ENCODE peak calls at places on chromosomes 1 and 21, in five cellular contexts. E is HepG2, G is K562, N is SK-N-SH, K is GM12878. X is an unnamed sample.

GRCh38 chr1:15418811-15419515 is 9.3 kb downstream of the EFHD2 start:
- DNase-seq in N (no peak), K (no peak), G (no peak), E (no peak), X (no peak)

GRCh38 chr1:29264773-29265389 is 28.6 kb downstream of the PTPRU start:
- DNase-seq in K (no peak), G (no peak), N (no peak), E (no peak), X (no peak)

GRCh38 chr1:44000266-44000665 is 8.9 kb downstream of the CCDC24 start:
- DNase-seq in K (no peak), N (no peak), E (no peak), G (no peak), X (no peak)

GRCh38 chr21:45336870-45337269 is 49.2 kb upstream of the POFUT2 start:
- DNase-seq in K (no peak), E (no peak), N (no peak), G (no peak), X (no peak)

GRCh38 chr1:107254306-107254705 is 113.5 kb downstream of the NTNG1 start:
- DNase-seq in K (no peak), G (no peak), N (no peak), E (no peak), X (no peak)

GRCh38 chr1:239947789-239948188 is 143.9 kb upstream of the FMN2 start:
- DNase-seq in N (no peak), G (no peak), E (no peak), K (no peak), X (no peak)

GRCh38 chr1:87612966-87613365 is 284.3 kb downstream of the LMO4 start:
- DNase-seq in E (no peak), K (no peak), N (no peak), G (no peak), X (no peak)

GRCh38 chr1:211830055-211830329 is 571 bp downstream of the LPGAT1 start:
- DNase-seq in K (no peak), G (no peak), E (no peak), N (no peak), X (no peak)

GRCh38 chr1:21205416-21205815 is 28.7 kb upstream of the EIF4G3 start:
- DNase-seq in G (no peak), K (no peak), N (no peak), E (no peak), X (no peak)

GRCh38 chr21:34306246-34306645 is 57.6 kb upstream of the KCNE2 start:
- DNase-seq in G (no peak), N (no peak), K (no peak), E (no peak), X (no peak)

GRCh38 chr1:68812295-68812694 is 315.4 kb upstream of the DEPDC1 start:
- DNase-seq in G (no peak), K (no peak), E (no peak), N (no peak), X (no peak)

GRCh38 chr1:41724248-41724647 is 194.5 kb downstream of the HIVEP3 start:
- DNase-seq in K (no peak), N (no peak), G (no peak), E (no peak), X (no peak)

GRCh38 chr1:85584264-85584781 is 3.8 kb downstream of the CCN1 start:
- DNase-seq in K (no peak), N (no peak), E (peak), G (no peak), X (no peak)

GRCh38 chr1:27299385-27300252 is 22.3 kb upstream of the TMEM222 start:
- DNase-seq in N (peak), G (no peak), E (peak), K (no peak), X (no peak)
- TF ChIP-seq ZBTB33 in N (no peak), G (no peak), E (no peak), K (no peak), X (no peak)

GRCh38 chr1:7149080-7149838 is 364.0 kb downstream of the CAMTA1 start:
- DNase-seq in K (no peak), N (no peak), G (no peak), E (no peak), X (no peak)
- TF ChIP-seq JUND in K (no peak), N (no peak), G (no peak), E (no peak), X (no peak)

DNA sequence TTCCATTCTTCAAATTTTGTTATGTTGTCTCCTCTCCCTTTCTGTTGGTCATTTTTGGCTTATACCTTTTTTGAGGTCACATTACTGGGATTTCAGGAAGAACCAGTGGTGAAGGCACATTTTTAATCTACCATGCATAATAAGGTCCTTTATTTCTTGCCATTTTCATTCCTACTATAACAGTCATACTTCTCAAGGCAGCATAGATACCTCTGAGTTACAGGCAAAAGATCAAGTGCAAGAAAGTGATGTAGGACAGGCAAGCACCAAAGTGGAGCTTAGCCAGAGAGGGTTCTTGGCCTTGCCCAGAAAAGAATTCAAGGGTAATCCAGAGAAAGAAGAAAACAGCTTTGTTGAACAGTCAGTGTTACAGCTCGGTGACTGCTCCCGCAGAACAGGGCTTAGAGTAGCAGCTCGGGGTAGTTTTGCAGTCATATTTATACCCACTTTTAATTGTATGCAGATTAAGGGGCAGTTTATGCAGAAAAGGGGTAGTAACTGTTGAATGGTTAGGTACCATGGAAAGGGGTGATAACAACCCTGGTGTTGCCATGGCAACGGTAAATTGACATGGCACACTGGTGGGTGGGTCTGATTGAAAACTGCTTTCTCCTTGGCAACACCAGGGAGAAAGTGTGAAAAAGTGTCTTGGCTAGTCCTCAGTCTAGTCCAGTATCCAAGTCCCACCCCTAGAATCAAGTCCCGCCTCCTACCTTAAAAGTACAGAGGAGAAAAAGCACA is 39.6 kb upstream of the DOCK7 start:
- DNase-seq in E (no peak), N (no peak), G (no peak), K (no peak), X (no peak)
- TF ChIP-seq ZBTB33 in E (no peak), N (no peak), G (no peak), K (no peak), X (no peak)

GRCh38 chr1:66489146-66489545 is 44.8 kb upstream of the SGIP1 start:
- DNase-seq in K (no peak), G (no peak), N (no peak), E (no peak), X (no peak)
- TF ChIP-seq JUND in K (no peak), G (no peak), N (peak), E (no peak), X (no peak)

GRCh38 chr1:99849413-99849743 is 783 bp upstream of the AGL start:
- DNase-seq in E (peak), K (peak), N (peak), G (peak), X (no peak)
- TF ChIP-seq ZBTB33 in E (no peak), K (no peak), N (no peak), G (no peak), X (no peak)

DNA sequence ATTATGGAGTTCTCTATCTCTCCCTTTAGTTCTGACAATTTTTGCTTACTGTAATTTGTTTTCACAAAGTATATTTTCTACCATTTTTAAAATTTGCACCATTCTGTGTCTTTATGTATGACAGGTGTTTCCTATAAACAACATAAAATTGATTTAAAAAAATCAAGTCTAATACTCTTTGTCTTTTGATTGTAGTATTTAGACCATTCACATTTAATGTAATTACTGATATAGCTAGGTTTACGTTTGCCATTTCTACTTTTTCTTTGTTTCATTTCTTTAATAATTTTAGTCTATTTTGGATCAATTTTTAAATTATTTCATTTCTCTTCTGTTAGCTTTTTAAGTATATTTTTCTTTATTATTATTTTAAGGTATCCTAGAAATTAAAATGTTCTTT is 44.4 kb upstream of the LCE5A start:
- DNase-seq in G (no peak), K (no peak), N (no peak), E (no peak), X (no peak)
- TF ChIP-seq JUND in G (no peak), K (no peak), N (no peak), E (no peak), X (no peak)

GRCh38 chr1:7684132-7684531 is 87.0 kb upstream of the VAMP3 start:
- DNase-seq in K (no peak), N (peak), E (no peak), G (no peak), X (no peak)

GRCh38 chr1:7684861-7685635 is 86.0 kb upstream of the VAMP3 start:
- DNase-seq in N (no peak), K (no peak), E (no peak), G (no peak), X (no peak)

GRCh38 chr1:7681401-7681800 is 89.7 kb upstream of the VAMP3 start:
- DNase-seq in K (no peak), E (no peak), G (no peak), N (no peak), X (no peak)

GRCh38 chr1:7680791-7681165 is 90.3 kb upstream of the VAMP3 start:
- DNase-seq in G (no peak), N (peak), K (no peak), E (no peak), X (no peak)

GRCh38 chr1:7683521-7683920 is 87.6 kb upstream of the VAMP3 start:
- DNase-seq in K (no peak), G (no peak), N (no peak), E (no peak), X (no peak)
- TF ChIP-seq ZBTB33 in K (no peak), G (no peak), N (no peak), E (no peak), X (no peak)

DNA sequence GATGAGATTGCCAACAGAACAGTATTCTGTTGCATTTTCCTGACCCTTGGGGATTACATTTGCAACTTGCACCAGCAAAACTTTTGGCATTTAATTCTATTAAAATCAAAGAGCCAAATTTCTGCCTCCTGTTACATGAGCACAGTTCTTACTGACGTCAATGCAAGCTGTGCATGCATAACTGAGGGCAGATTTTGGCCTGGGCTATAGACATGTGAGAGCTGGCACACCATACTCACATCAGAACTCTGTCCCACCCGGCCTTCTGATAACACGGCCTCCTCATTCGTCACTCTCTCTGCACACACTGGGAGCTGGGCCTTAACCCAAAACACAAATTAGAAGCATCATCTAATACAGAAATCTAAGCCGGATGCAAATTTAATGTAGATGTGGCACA is 31.5 kb downstream of the PAPPA2 start:
- DNase-seq in E (no peak), N (no peak), G (no peak), K (no peak), X (no peak)
- TF ChIP-seq JUND in E (no peak), N (no peak), G (no peak), K (no peak), X (no peak)

GRCh38 chr21:44253832-44254700 is 7.6 kb downstream of the DNMT3L start:
- DNase-seq in N (no peak), K (no peak), G (no peak), E (no peak), X (no peak)

GRCh38 chr21:44260791-44261190 is 906 bp downstream of the DNMT3L start:
- DNase-seq in G (no peak), N (no peak), E (no peak), K (no peak), X (no peak)

GRCh38 chr21:44259082-44259705 is 2.5 kb downstream of the DNMT3L start:
- DNase-seq in N (no peak), E (no peak), G (no peak), K (no peak), X (no peak)

GRCh38 chr21:44258056-44258725 is 3.5 kb downstream of the DNMT3L start:
- DNase-seq in E (no peak), G (no peak), N (no peak), K (no peak), X (no peak)

GRCh38 chr21:44255519-44255981 is 6.1 kb downstream of the DNMT3L start:
- DNase-seq in K (no peak), G (no peak), N (no peak), E (no peak), X (no peak)
- TF ChIP-seq ZBTB33 in K (no peak), G (no peak), N (no peak), E (no peak), X (no peak)